ENCODE peak calls at places on chromosomes 1 and 21, in ten cellular contexts. One of them, this sample, is unnamed.

GRCh38 chr21:38376235-38376634 is 119.4 kb downstream of the KCNJ15 start:
- DNase-seq in cardiac muscle cell: no peak
- DNase-seq in Calu3: no peak
- DNase-seq in activated naive CD4-positive, alpha-beta T cell: no peak
- DNase-seq in CD8-positive, alpha-beta T cell: no peak
- DNase-seq in A549: no peak
- DNase-seq in left ventricle myocardium inferior: no peak
- DNase-seq in mesendoderm: no peak
- DNase-seq in GM12892: no peak
- DNase-seq in SW480: no peak
- DNase-seq in this sample: no peak

GRCh38 chr1:93080424-93080823 is 1.3 kb downstream of the MTF2 start:
- DNase-seq in cardiac muscle cell: peak
- DNase-seq in Calu3: no peak
- DNase-seq in activated naive CD4-positive, alpha-beta T cell: no peak
- DNase-seq in CD8-positive, alpha-beta T cell: no peak
- DNase-seq in A549: peak
- DNase-seq in left ventricle myocardium inferior: no peak
- DNase-seq in mesendoderm: peak
- DNase-seq in GM12892: no peak
- DNase-seq in SW480: peak
- DNase-seq in this sample: peak

GRCh38 chr21:45998276-45998701 is 16.7 kb downstream of the COL6A1 start:
- DNase-seq in cardiac muscle cell: no peak
- DNase-seq in Calu3: no peak
- DNase-seq in activated naive CD4-positive, alpha-beta T cell: no peak
- DNase-seq in CD8-positive, alpha-beta T cell: no peak
- DNase-seq in A549: no peak
- DNase-seq in left ventricle myocardium inferior: peak
- DNase-seq in mesendoderm: no peak
- DNase-seq in GM12892: no peak
- DNase-seq in SW480: no peak
- DNase-seq in this sample: no peak

GRCh38 chr21:44286716-44287632 is 1.3 kb downstream of the AIRE start:
- DNase-seq in cardiac muscle cell: no peak
- DNase-seq in Calu3: no peak
- DNase-seq in activated naive CD4-positive, alpha-beta T cell: no peak
- DNase-seq in CD8-positive, alpha-beta T cell: no peak
- DNase-seq in A549: no peak
- DNase-seq in left ventricle myocardium inferior: no peak
- DNase-seq in mesendoderm: no peak
- DNase-seq in GM12892: no peak
- DNase-seq in SW480: no peak
- DNase-seq in this sample: no peak

GRCh38 chr1:47658161-47658920 is 220.5 kb downstream of the FOXD2 start:
- DNase-seq in cardiac muscle cell: no peak
- DNase-seq in Calu3: no peak
- DNase-seq in activated naive CD4-positive, alpha-beta T cell: no peak
- DNase-seq in CD8-positive, alpha-beta T cell: no peak
- DNase-seq in A549: no peak
- DNase-seq in left ventricle myocardium inferior: no peak
- DNase-seq in mesendoderm: no peak
- DNase-seq in GM12892: no peak
- DNase-seq in SW480: no peak
- DNase-seq in this sample: no peak

GRCh38 chr1:2587071-2587859 is 688 bp downstream of the PRXL2B start:
- DNase-seq in cardiac muscle cell: peak
- DNase-seq in Calu3: no peak
- DNase-seq in activated naive CD4-positive, alpha-beta T cell: peak
- DNase-seq in CD8-positive, alpha-beta T cell: no peak
- DNase-seq in A549: peak
- DNase-seq in left ventricle myocardium inferior: no peak
- DNase-seq in mesendoderm: peak
- DNase-seq in GM12892: no peak
- DNase-seq in SW480: peak
- DNase-seq in this sample: no peak

GRCh38 chr1:236395780-236396664 is 1.9 kb downstream of the EDARADD start:
- DNase-seq in cardiac muscle cell: peak
- DNase-seq in Calu3: no peak
- DNase-seq in activated naive CD4-positive, alpha-beta T cell: no peak
- DNase-seq in CD8-positive, alpha-beta T cell: no peak
- DNase-seq in A549: no peak
- DNase-seq in left ventricle myocardium inferior: no peak
- DNase-seq in mesendoderm: peak
- DNase-seq in GM12892: no peak
- DNase-seq in SW480: no peak
- DNase-seq in this sample: no peak

GRCh38 chr1:155080250-155081228 is 1.9 kb downstream of the EFNA3 start:
- DNase-seq in cardiac muscle cell: peak
- DNase-seq in Calu3: no peak
- DNase-seq in activated naive CD4-positive, alpha-beta T cell: peak
- DNase-seq in CD8-positive, alpha-beta T cell: no peak
- DNase-seq in A549: no peak
- DNase-seq in left ventricle myocardium inferior: no peak
- DNase-seq in mesendoderm: peak
- DNase-seq in GM12892: no peak
- DNase-seq in SW480: no peak
- DNase-seq in this sample: no peak

GRCh38 chr1:77511440-77511840 is 171.0 kb downstream of the ZZZ3 start:
- DNase-seq in cardiac muscle cell: no peak
- DNase-seq in Calu3: no peak
- DNase-seq in activated naive CD4-positive, alpha-beta T cell: no peak
- DNase-seq in CD8-positive, alpha-beta T cell: no peak
- DNase-seq in A549: no peak
- DNase-seq in left ventricle myocardium inferior: no peak
- DNase-seq in mesendoderm: no peak
- DNase-seq in GM12892: no peak
- DNase-seq in SW480: no peak
- DNase-seq in this sample: no peak

GRCh38 chr1:156241926-156242325 is at the start of gene BGLAP:
- DNase-seq in cardiac muscle cell: no peak
- DNase-seq in Calu3: no peak
- DNase-seq in activated naive CD4-positive, alpha-beta T cell: no peak
- DNase-seq in CD8-positive, alpha-beta T cell: no peak
- DNase-seq in A549: no peak
- DNase-seq in left ventricle myocardium inferior: no peak
- DNase-seq in mesendoderm: no peak
- DNase-seq in GM12892: no peak
- DNase-seq in SW480: no peak
- DNase-seq in this sample: no peak

GRCh38 chr1:149962039-149962647 is 25.5 kb upstream of the MTMR11 start:
- DNase-seq in cardiac muscle cell: peak
- DNase-seq in Calu3: peak
- DNase-seq in activated naive CD4-positive, alpha-beta T cell: no peak
- DNase-seq in CD8-positive, alpha-beta T cell: peak
- DNase-seq in A549: peak
- DNase-seq in left ventricle myocardium inferior: no peak
- DNase-seq in mesendoderm: peak
- DNase-seq in GM12892: no peak
- DNase-seq in SW480: peak
- DNase-seq in this sample: peak

GRCh38 chr1:91589438-91589837 is 88.8 kb downstream of the CDC7 start:
- DNase-seq in cardiac muscle cell: no peak
- DNase-seq in Calu3: no peak
- DNase-seq in activated naive CD4-positive, alpha-beta T cell: no peak
- DNase-seq in CD8-positive, alpha-beta T cell: no peak
- DNase-seq in A549: no peak
- DNase-seq in left ventricle myocardium inferior: no peak
- DNase-seq in mesendoderm: no peak
- DNase-seq in GM12892: no peak
- DNase-seq in SW480: no peak
- DNase-seq in this sample: peak

GRCh38 chr21:22421416-22422190 is 1423.4 kb downstream of the NCAM2 start:
- DNase-seq in cardiac muscle cell: no peak
- DNase-seq in Calu3: no peak
- DNase-seq in activated naive CD4-positive, alpha-beta T cell: no peak
- DNase-seq in CD8-positive, alpha-beta T cell: no peak
- DNase-seq in A549: no peak
- DNase-seq in left ventricle myocardium inferior: no peak
- DNase-seq in mesendoderm: no peak
- DNase-seq in GM12892: no peak
- DNase-seq in SW480: peak
- DNase-seq in this sample: no peak

GRCh38 chr1:53088616-53089300 is 26.7 kb downstream of the PODN start:
- DNase-seq in cardiac muscle cell: no peak
- DNase-seq in Calu3: no peak
- DNase-seq in activated naive CD4-positive, alpha-beta T cell: no peak
- DNase-seq in CD8-positive, alpha-beta T cell: no peak
- DNase-seq in A549: no peak
- DNase-seq in left ventricle myocardium inferior: no peak
- DNase-seq in mesendoderm: no peak
- DNase-seq in GM12892: no peak
- DNase-seq in SW480: no peak
- DNase-seq in this sample: no peak

GRCh38 chr1:8332806-8333205 is 14.9 kb downstream of the SLC45A1 start:
- DNase-seq in cardiac muscle cell: no peak
- DNase-seq in Calu3: no peak
- DNase-seq in activated naive CD4-positive, alpha-beta T cell: no peak
- DNase-seq in CD8-positive, alpha-beta T cell: no peak
- DNase-seq in A549: no peak
- DNase-seq in left ventricle myocardium inferior: no peak
- DNase-seq in mesendoderm: no peak
- DNase-seq in GM12892: no peak
- DNase-seq in SW480: no peak
- DNase-seq in this sample: no peak

GRCh38 chr1:173717238-173717637 is 2.5 kb downstream of the KLHL20 start:
- DNase-seq in cardiac muscle cell: no peak
- DNase-seq in Calu3: peak
- DNase-seq in activated naive CD4-positive, alpha-beta T cell: no peak
- DNase-seq in CD8-positive, alpha-beta T cell: no peak
- DNase-seq in A549: no peak
- DNase-seq in left ventricle myocardium inferior: no peak
- DNase-seq in mesendoderm: no peak
- DNase-seq in GM12892: no peak
- DNase-seq in SW480: no peak
- DNase-seq in this sample: no peak

GRCh38 chr1:173715538-173715844 is 710 bp downstream of the KLHL20 start:
- DNase-seq in cardiac muscle cell: no peak
- DNase-seq in Calu3: no peak
- DNase-seq in activated naive CD4-positive, alpha-beta T cell: no peak
- DNase-seq in CD8-positive, alpha-beta T cell: no peak
- DNase-seq in A549: no peak
- DNase-seq in left ventricle myocardium inferior: no peak
- DNase-seq in mesendoderm: no peak
- DNase-seq in GM12892: no peak
- DNase-seq in SW480: no peak
- DNase-seq in this sample: no peak

GRCh38 chr1:15676688-15677661 is 7.1 kb upstream of the PLEKHM2 start:
- DNase-seq in cardiac muscle cell: no peak
- DNase-seq in Calu3: no peak
- DNase-seq in activated naive CD4-positive, alpha-beta T cell: no peak
- DNase-seq in CD8-positive, alpha-beta T cell: no peak
- DNase-seq in A549: no peak
- DNase-seq in left ventricle myocardium inferior: no peak
- DNase-seq in mesendoderm: peak
- DNase-seq in GM12892: no peak
- DNase-seq in SW480: no peak
- DNase-seq in this sample: no peak

GRCh38 chr1:8682573-8682972 is 134.9 kb downstream of the RERE start:
- DNase-seq in cardiac muscle cell: no peak
- DNase-seq in Calu3: no peak
- DNase-seq in activated naive CD4-positive, alpha-beta T cell: no peak
- DNase-seq in CD8-positive, alpha-beta T cell: no peak
- DNase-seq in A549: no peak
- DNase-seq in left ventricle myocardium inferior: no peak
- DNase-seq in mesendoderm: no peak
- DNase-seq in GM12892: no peak
- DNase-seq in SW480: peak
- DNase-seq in this sample: no peak

GRCh38 chr1:234212764-234213406 is 160.4 kb upstream of the COA6 start:
- DNase-seq in cardiac muscle cell: peak
- DNase-seq in Calu3: peak
- DNase-seq in activated naive CD4-positive, alpha-beta T cell: no peak
- DNase-seq in CD8-positive, alpha-beta T cell: peak
- DNase-seq in A549: peak
- DNase-seq in left ventricle myocardium inferior: no peak
- DNase-seq in mesendoderm: peak
- DNase-seq in GM12892: no peak
- DNase-seq in SW480: peak
- DNase-seq in this sample: peak

GRCh38 chr1:68375919-68376318 is 73.8 kb downstream of the RPE65 start:
- DNase-seq in cardiac muscle cell: no peak
- DNase-seq in Calu3: no peak
- DNase-seq in activated naive CD4-positive, alpha-beta T cell: no peak
- DNase-seq in CD8-positive, alpha-beta T cell: no peak
- DNase-seq in A549: no peak
- DNase-seq in left ventricle myocardium inferior: no peak
- DNase-seq in mesendoderm: no peak
- DNase-seq in GM12892: no peak
- DNase-seq in SW480: no peak
- DNase-seq in this sample: no peak

GRCh38 chr1:48704736-48705135 is 72.0 kb downstream of the BEND5 start:
- DNase-seq in cardiac muscle cell: no peak
- DNase-seq in Calu3: no peak
- DNase-seq in activated naive CD4-positive, alpha-beta T cell: no peak
- DNase-seq in CD8-positive, alpha-beta T cell: no peak
- DNase-seq in A549: no peak
- DNase-seq in left ventricle myocardium inferior: no peak
- DNase-seq in mesendoderm: no peak
- DNase-seq in GM12892: no peak
- DNase-seq in SW480: no peak
- DNase-seq in this sample: peak

GRCh38 chr1:6014130-6014999 is 22.1 kb upstream of the NPHP4 start:
- DNase-seq in cardiac muscle cell: no peak
- DNase-seq in Calu3: no peak
- DNase-seq in activated naive CD4-positive, alpha-beta T cell: no peak
- DNase-seq in CD8-positive, alpha-beta T cell: no peak
- DNase-seq in A549: no peak
- DNase-seq in left ventricle myocardium inferior: peak
- DNase-seq in mesendoderm: no peak
- DNase-seq in GM12892: no peak
- DNase-seq in SW480: no peak
- DNase-seq in this sample: no peak

GRCh38 chr1:85219853-85220610 is 19.2 kb upstream of the SYDE2 start:
- DNase-seq in cardiac muscle cell: no peak
- DNase-seq in Calu3: no peak
- DNase-seq in activated naive CD4-positive, alpha-beta T cell: no peak
- DNase-seq in CD8-positive, alpha-beta T cell: no peak
- DNase-seq in A549: no peak
- DNase-seq in left ventricle myocardium inferior: no peak
- DNase-seq in mesendoderm: no peak
- DNase-seq in GM12892: no peak
- DNase-seq in SW480: no peak
- DNase-seq in this sample: no peak

GRCh38 chr1:11692899-11693590 is 1.5 kb downstream of the DRAXIN start:
- DNase-seq in cardiac muscle cell: no peak
- DNase-seq in Calu3: peak
- DNase-seq in activated naive CD4-positive, alpha-beta T cell: no peak
- DNase-seq in CD8-positive, alpha-beta T cell: peak
- DNase-seq in A549: peak
- DNase-seq in left ventricle myocardium inferior: no peak
- DNase-seq in mesendoderm: no peak
- DNase-seq in GM12892: no peak
- DNase-seq in SW480: peak
- DNase-seq in this sample: no peak

GRCh38 chr1:174018565-174018964 is 3.6 kb downstream of the RC3H1 start:
- DNase-seq in cardiac muscle cell: no peak
- DNase-seq in Calu3: no peak
- DNase-seq in activated naive CD4-positive, alpha-beta T cell: no peak
- DNase-seq in CD8-positive, alpha-beta T cell: no peak
- DNase-seq in A549: no peak
- DNase-seq in left ventricle myocardium inferior: no peak
- DNase-seq in mesendoderm: no peak
- DNase-seq in GM12892: no peak
- DNase-seq in SW480: no peak
- DNase-seq in this sample: no peak

GRCh38 chr21:45091540-45092322 is 17.4 kb downstream of the ADARB1 start:
- DNase-seq in cardiac muscle cell: no peak
- DNase-seq in Calu3: no peak
- DNase-seq in activated naive CD4-positive, alpha-beta T cell: no peak
- DNase-seq in CD8-positive, alpha-beta T cell: no peak
- DNase-seq in A549: no peak
- DNase-seq in left ventricle myocardium inferior: no peak
- DNase-seq in mesendoderm: no peak
- DNase-seq in GM12892: no peak
- DNase-seq in SW480: no peak
- DNase-seq in this sample: no peak

GRCh38 chr1:147168626-147169058 is 3.6 kb downstream of the PRKAB2 start:
- DNase-seq in cardiac muscle cell: peak
- DNase-seq in Calu3: peak
- DNase-seq in activated naive CD4-positive, alpha-beta T cell: no peak
- DNase-seq in CD8-positive, alpha-beta T cell: no peak
- DNase-seq in A549: no peak
- DNase-seq in left ventricle myocardium inferior: no peak
- DNase-seq in mesendoderm: peak
- DNase-seq in GM12892: no peak
- DNase-seq in SW480: no peak
- DNase-seq in this sample: no peak